ENCODE peak calls at places on chromosomes 16 and 17, in ten cellular contexts. C, T, E, P, L, W, B, M, A and Q are unnamed samples.

GRCh38 chr16:20763461-20764232 is at the start of gene ACSM3:
- DNase-seq in C (no peak), T (no peak), E (peak; percentile 85), P (peak; percentile 52), L (peak; percentile 58), W (peak; percentile 64), B (peak; percentile 70), M (peak; percentile 47), A (peak; percentile 37), Q (peak; percentile 71)

GRCh38 chr17:59498421-59499307 is 66.7 kb upstream of the DHX40 start:
- DNase-seq in C (no peak), T (no peak), E (no peak), P (no peak), L (no peak), W (no peak), B (no peak), M (no peak), A (no peak), Q (no peak)

GRCh38 chr16:10412935-10413601 is 27.2 kb downstream of the ATF7IP2 start:
- DNase-seq in C (no peak), T (no peak), E (no peak), P (no peak), L (no peak), W (no peak), B (no peak), M (no peak), A (no peak), Q (no peak)

GRCh38 chr16:22225060-22225459 is 19.0 kb downstream of the EEF2K start:
- DNase-seq in C (no peak), T (no peak), E (no peak), P (no peak), L (no peak), W (no peak), B (peak; percentile 73), M (no peak), A (no peak), Q (peak; percentile 55)

GRCh38 chr17:67132366-67132765 is 88.0 kb downstream of the CACNG1 start:
- DNase-seq in C (no peak), T (no peak), E (no peak), P (no peak), L (no peak), W (no peak), B (no peak), M (no peak), A (no peak), Q (no peak)

GRCh38 chr16:3009568-3010390 is 2.9 kb upstream of the CLDN9 start:
- DNase-seq in C (no peak), T (peak; percentile 86), E (no peak), P (peak; percentile 73), L (no peak), W (peak; percentile 90), B (no peak), M (peak; percentile 88), A (no peak), Q (no peak)

GRCh38 chr17:80738987-80739730 is 194.5 kb downstream of the RPTOR start:
- DNase-seq in C (no peak), T (no peak), E (no peak), P (no peak), L (no peak), W (no peak), B (no peak), M (no peak), A (no peak), Q (no peak)

GRCh38 chr17:76690596-76691280 is 20.0 kb downstream of the MXRA7 start:
- DNase-seq in C (no peak), T (no peak), E (no peak), P (peak; percentile 63), L (no peak), W (no peak), B (no peak), M (no peak), A (peak; percentile 4), Q (no peak)

GRCh38 chr17:54117452-54117851 is 294.7 kb downstream of the KIF2B start:
- DNase-seq in C (no peak), T (no peak), E (no peak), P (no peak), L (no peak), W (no peak), B (no peak), M (no peak), A (no peak), Q (no peak)

GRCh38 chr16:77919761-77920415 is 102.5 kb upstream of the CLEC3A start:
- DNase-seq in C (no peak), T (no peak), E (no peak), P (no peak), L (no peak), W (no peak), B (no peak), M (no peak), A (no peak), Q (no peak)

GRCh38 chr17:82213251-82214011 is 789 bp upstream of the CCDC57 start:
- DNase-seq in C (no peak), T (peak; percentile 52), E (peak; percentile 97), P (peak; percentile 66), L (peak; percentile 56), W (peak; percentile 86), B (peak; percentile 76), M (peak; percentile 82), A (peak; percentile 60), Q (no peak)

GRCh38 chr17:43024407-43025289 is at the start of gene RND2:
- DNase-seq in C (peak; percentile 77), T (peak; percentile 88), E (peak; percentile 99), P (peak; percentile 97), L (peak; percentile 95), W (peak; percentile 91), B (peak; percentile 95), M (peak; percentile 93), A (peak; percentile 94), Q (peak; percentile 95)
- TF ChIP-seq CTCF in C (peak; percentile 57), T (peak; percentile 29), E (peak; percentile 73), P (peak; percentile 83), L (peak; percentile 88), W (peak; percentile 73), B (peak; percentile 82), M (peak; percentile 76), A (peak; percentile 46), Q (peak; percentile 76)

DNA sequence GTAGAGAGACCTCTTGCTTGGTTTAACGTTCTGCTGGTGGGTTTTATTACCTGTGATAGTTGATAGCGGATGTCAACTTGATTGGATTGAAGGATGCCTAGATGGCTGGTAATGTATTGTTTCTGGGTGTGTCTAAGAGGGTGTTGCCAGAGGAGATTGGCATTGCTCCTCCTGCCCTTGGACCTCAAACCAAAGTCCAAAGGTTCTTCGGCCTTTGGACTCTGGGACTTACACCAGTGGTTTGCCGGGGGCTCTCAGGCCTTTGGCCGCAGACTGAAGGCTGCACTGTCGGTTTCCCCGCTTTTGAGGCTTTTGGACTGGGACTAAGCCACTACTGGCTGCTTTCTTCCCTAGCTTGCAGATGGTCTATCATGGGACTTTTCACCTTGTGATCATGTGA is 17.5 kb upstream of the TNRC6C start:
- DNase-seq in C (no peak), T (no peak), E (no peak), P (no peak), L (no peak), W (no peak), B (no peak), M (no peak), A (no peak), Q (no peak)
- H3K27ac ChIP-seq in C (no peak overlapping the region), T (no peak overlapping the region), E (no peak overlapping the region), P (no peak overlapping the region), L (no peak overlapping the region), W (no peak overlapping the region), B (no peak overlapping the region), M (no peak overlapping the region), A (no peak overlapping the region), Q (no peak overlapping the region)

GRCh38 chr16:84514295-84514873 is 9.9 kb upstream of the MEAK7 start:
- DNase-seq in C (no peak), T (no peak), E (no peak), P (no peak), L (no peak), W (no peak), B (no peak), M (no peak), A (peak; percentile 10), Q (no peak)

GRCh38 chr16:84511821-84512220 is 7.4 kb upstream of the MEAK7 start:
- DNase-seq in C (no peak), T (no peak), E (no peak), P (no peak), L (no peak), W (peak; percentile 40), B (no peak), M (no peak), A (peak; percentile 24), Q (peak; percentile 18)

GRCh38 chr16:84511180-84511800 is 6.8 kb upstream of the MEAK7 start:
- DNase-seq in C (peak; percentile 85), T (peak; percentile 88), E (peak; percentile 76), P (peak; percentile 84), L (peak; percentile 82), W (peak; percentile 90), B (peak; percentile 93), M (peak; percentile 93), A (peak; percentile 88), Q (peak; percentile 83)

GRCh38 chr16:84514874-84515835 is 10.7 kb upstream of the MEAK7 start:
- DNase-seq in C (no peak), T (no peak), E (no peak), P (peak; percentile 50), L (no peak), W (peak; percentile 76), B (no peak), M (no peak), A (peak; percentile 9), Q (no peak)

GRCh38 chr16:84513111-84514065 is 8.9 kb upstream of the MEAK7 start:
- DNase-seq in C (no peak), T (no peak), E (no peak), P (no peak), L (no peak), W (peak; percentile 19), B (no peak), M (no peak), A (peak; percentile 3), Q (no peak)
- H3K4me1 ChIP-seq in C (peaks cover 8% of the 10 kb centered on the region), T (no peaks in the 10 kb centered on the region), E (peaks cover 4% of the 10 kb centered on the region), P (peaks cover 10% of the 10 kb centered on the region), L (peaks cover 4% of the 10 kb centered on the region), W (peaks cover 3% of the 10 kb centered on the region), B (no peaks in the 10 kb centered on the region), M (no peaks in the 10 kb centered on the region), A (peaks cover 4% of the 10 kb centered on the region), Q (peaks cover 4% of the 10 kb centered on the region)

GRCh38 chr17:79487149-79487548 is 123.7 kb downstream of the RBFOX3 start:
- DNase-seq in C (no peak), T (peak; percentile 39), E (no peak), P (no peak), L (no peak), W (no peak), B (no peak), M (no peak), A (no peak), Q (no peak)

GRCh38 chr17:79484600-79485398 is 126.1 kb downstream of the RBFOX3 start:
- DNase-seq in C (no peak), T (peak; percentile 28), E (no peak), P (no peak), L (no peak), W (no peak), B (no peak), M (no peak), A (no peak), Q (no peak)

GRCh38 chr17:79485399-79485985 is 125.4 kb downstream of the RBFOX3 start:
- DNase-seq in C (no peak), T (peak; percentile 32), E (no peak), P (no peak), L (no peak), W (no peak), B (no peak), M (no peak), A (no peak), Q (no peak)

GRCh38 chr17:79483842-79484241 is 127.0 kb downstream of the RBFOX3 start:
- DNase-seq in C (no peak), T (no peak), E (no peak), P (no peak), L (no peak), W (no peak), B (no peak), M (no peak), A (no peak), Q (no peak)

GRCh38 chr17:79485991-79486390 is 124.9 kb downstream of the RBFOX3 start:
- DNase-seq in C (no peak), T (peak; percentile 33), E (no peak), P (no peak), L (no peak), W (no peak), B (no peak), M (no peak), A (no peak), Q (no peak)
- TF ChIP-seq CTCF in C (no peak), T (no peak), E (no peak), P (no peak), L (no peak), W (no peak), B (no peak), M (no peak), A (no peak), Q (no peak)